ENCODE peak calls at places on chromosomes 6 and 20, in nine cellular contexts. One of them, this sample, is unnamed. For H3K27me3, the result is how much of the 10 kb centered on the place peaks cover.

GRCh38 chr20:4894981-4895381 is 106.3 kb downstream of the SLC23A2 start:
- DNase-seq in heart left ventricle: no peak
- DNase-seq in ascending aorta: no peak
- DNase-seq in HL-60: no peak
- DNase-seq in cardiac muscle cell: no peak
- DNase-seq in tibial artery: no peak
- DNase-seq in endothelial cell of umbilical vein: no peak
- DNase-seq in dorsolateral prefrontal cortex: peak
- DNase-seq in RWPE2: no peak
- DNase-seq in this sample: no peak

GRCh38 chr6:166275714-166276166 is 32.5 kb downstream of the PRR18 start:
- DNase-seq in RWPE2: no peak
- DNase-seq in ascending aorta: peak
- DNase-seq in endothelial cell of umbilical vein: peak
- DNase-seq in heart left ventricle: peak
- DNase-seq in HL-60: no peak
- DNase-seq in dorsolateral prefrontal cortex: peak
- DNase-seq in tibial artery: peak
- DNase-seq in cardiac muscle cell: peak
- DNase-seq in this sample: peak

GRCh38 chr6:37168809-37169457 is 1.0 kb upstream of the PIM1 start:
- DNase-seq in tibial artery: no peak
- DNase-seq in RWPE2: no peak
- DNase-seq in HL-60: no peak
- DNase-seq in endothelial cell of umbilical vein: no peak
- DNase-seq in ascending aorta: no peak
- DNase-seq in cardiac muscle cell: no peak
- DNase-seq in dorsolateral prefrontal cortex: peak
- DNase-seq in heart left ventricle: peak
- DNase-seq in this sample: no peak

GRCh38 chr6:46998436-46999017 is 43.6 kb downstream of the ADGRF1 start:
- DNase-seq in RWPE2: no peak
- DNase-seq in dorsolateral prefrontal cortex: no peak
- DNase-seq in ascending aorta: no peak
- DNase-seq in tibial artery: no peak
- DNase-seq in heart left ventricle: no peak
- DNase-seq in HL-60: no peak
- DNase-seq in endothelial cell of umbilical vein: no peak
- DNase-seq in cardiac muscle cell: no peak
- DNase-seq in this sample: no peak

GRCh38 chr20:61436674-61437279 is 184.7 kb downstream of the CDH4 start:
- DNase-seq in HL-60: no peak
- DNase-seq in cardiac muscle cell: peak
- DNase-seq in RWPE2: peak
- DNase-seq in dorsolateral prefrontal cortex: no peak
- DNase-seq in ascending aorta: no peak
- DNase-seq in endothelial cell of umbilical vein: no peak
- DNase-seq in tibial artery: peak
- DNase-seq in heart left ventricle: no peak
- DNase-seq in this sample: no peak

GRCh38 chr6:113645576-113645970 is 211.6 kb upstream of the MARCKS start:
- DNase-seq in endothelial cell of umbilical vein: no peak
- DNase-seq in dorsolateral prefrontal cortex: no peak
- DNase-seq in RWPE2: peak
- DNase-seq in tibial artery: no peak
- DNase-seq in HL-60: no peak
- DNase-seq in ascending aorta: no peak
- DNase-seq in heart left ventricle: no peak
- DNase-seq in cardiac muscle cell: peak
- DNase-seq in this sample: no peak

GRCh38 chr6:14545496-14545895 is 427.9 kb downstream of the CD83 start:
- DNase-seq in HL-60: no peak
- DNase-seq in endothelial cell of umbilical vein: no peak
- DNase-seq in heart left ventricle: no peak
- DNase-seq in dorsolateral prefrontal cortex: no peak
- DNase-seq in RWPE2: no peak
- DNase-seq in cardiac muscle cell: no peak
- DNase-seq in tibial artery: no peak
- DNase-seq in ascending aorta: no peak
- DNase-seq in this sample: no peak

GRCh38 chr6:165047952-165048351 is 261.5 kb downstream of the C6orf118 start:
- DNase-seq in dorsolateral prefrontal cortex: no peak
- DNase-seq in cardiac muscle cell: no peak
- DNase-seq in heart left ventricle: no peak
- DNase-seq in endothelial cell of umbilical vein: no peak
- DNase-seq in ascending aorta: no peak
- DNase-seq in RWPE2: no peak
- DNase-seq in HL-60: no peak
- DNase-seq in tibial artery: no peak
- DNase-seq in this sample: no peak

GRCh38 chr6:160417135-160417534 is 69.0 kb downstream of the SLC22A3 start:
- DNase-seq in HL-60: no peak
- DNase-seq in endothelial cell of umbilical vein: no peak
- DNase-seq in tibial artery: no peak
- DNase-seq in heart left ventricle: no peak
- DNase-seq in cardiac muscle cell: no peak
- DNase-seq in dorsolateral prefrontal cortex: no peak
- DNase-seq in ascending aorta: no peak
- DNase-seq in RWPE2: no peak
- DNase-seq in this sample: no peak

GRCh38 chr6:424741-425417 is 33.3 kb downstream of the IRF4 start:
- DNase-seq in endothelial cell of umbilical vein: no peak
- DNase-seq in dorsolateral prefrontal cortex: no peak
- DNase-seq in tibial artery: no peak
- DNase-seq in RWPE2: no peak
- DNase-seq in ascending aorta: no peak
- DNase-seq in HL-60: no peak
- DNase-seq in heart left ventricle: no peak
- DNase-seq in cardiac muscle cell: no peak
- DNase-seq in this sample: no peak

GRCh38 chr20:35311409-35311808 is 19.2 kb upstream of the FAM83C start:
- DNase-seq in endothelial cell of umbilical vein: no peak
- DNase-seq in heart left ventricle: no peak
- DNase-seq in HL-60: no peak
- DNase-seq in tibial artery: no peak
- DNase-seq in dorsolateral prefrontal cortex: no peak
- DNase-seq in cardiac muscle cell: no peak
- DNase-seq in RWPE2: peak
- DNase-seq in ascending aorta: no peak
- DNase-seq in this sample: no peak

DNA sequence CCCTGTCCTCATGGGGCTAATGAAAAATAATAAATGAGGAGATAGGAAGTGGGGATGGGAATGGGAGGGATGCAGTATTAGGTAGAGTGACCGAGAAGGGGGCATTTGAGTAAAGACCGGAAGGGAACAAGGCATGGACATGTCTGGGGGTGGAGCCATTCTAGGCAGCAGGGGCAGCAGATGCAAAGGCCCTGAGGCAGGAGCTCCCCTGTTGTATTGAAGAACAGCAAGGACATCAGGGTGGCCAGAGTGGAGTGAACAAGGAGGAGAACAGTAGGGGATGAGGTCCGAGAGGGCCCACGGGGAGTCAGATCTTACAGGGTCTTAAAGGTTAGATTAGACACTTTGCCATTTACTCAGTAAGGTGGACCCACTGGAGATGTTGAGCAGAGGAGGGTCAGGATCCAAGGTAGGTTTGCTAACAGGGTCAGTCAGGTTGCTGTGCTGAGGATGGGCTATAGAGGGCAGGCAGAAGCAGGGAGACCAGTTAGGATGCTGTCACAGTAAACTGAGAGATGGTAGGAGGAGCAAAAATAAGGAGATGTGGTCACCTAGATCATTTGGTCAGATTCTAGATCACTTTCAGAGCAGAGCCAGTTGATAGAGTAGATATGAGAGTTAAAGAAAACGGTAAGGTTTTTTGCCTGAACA is 18.7 kb downstream of the TAF8 start:
- DNase-seq in dorsolateral prefrontal cortex: no peak
- DNase-seq in RWPE2: no peak
- DNase-seq in ascending aorta: no peak
- DNase-seq in HL-60: no peak
- DNase-seq in tibial artery: no peak
- DNase-seq in endothelial cell of umbilical vein: no peak
- DNase-seq in heart left ventricle: no peak
- DNase-seq in cardiac muscle cell: no peak
- DNase-seq in this sample: no peak
- TF ChIP-seq CTCF in dorsolateral prefrontal cortex: no peak
- TF ChIP-seq CTCF in RWPE2: no peak
- TF ChIP-seq CTCF in ascending aorta: no peak
- TF ChIP-seq CTCF in HL-60: no peak
- TF ChIP-seq CTCF in tibial artery: no peak
- TF ChIP-seq CTCF in endothelial cell of umbilical vein: no peak
- TF ChIP-seq CTCF in heart left ventricle: no peak
- TF ChIP-seq CTCF in cardiac muscle cell: no peak
- TF ChIP-seq CTCF in this sample: no peak

GRCh38 chr20:33071198-33071597 is 8.2 kb upstream of the BPIFB4 start:
- DNase-seq in endothelial cell of umbilical vein: no peak
- DNase-seq in HL-60: no peak
- DNase-seq in ascending aorta: no peak
- DNase-seq in tibial artery: no peak
- DNase-seq in heart left ventricle: no peak
- DNase-seq in cardiac muscle cell: no peak
- DNase-seq in dorsolateral prefrontal cortex: no peak
- DNase-seq in RWPE2: no peak
- DNase-seq in this sample: no peak
- H3K27me3 ChIP-seq in endothelial cell of umbilical vein: under half
- H3K27me3 ChIP-seq in HL-60: under half
- H3K27me3 ChIP-seq in ascending aorta: under half
- H3K27me3 ChIP-seq in tibial artery: under half
- H3K27me3 ChIP-seq in heart left ventricle: under half
- H3K27me3 ChIP-seq in cardiac muscle cell: under half
- H3K27me3 ChIP-seq in dorsolateral prefrontal cortex: under half
- H3K27me3 ChIP-seq in RWPE2: under half
- H3K27me3 ChIP-seq in this sample: under half

GRCh38 chr20:37901667-37902503 is 1.0 kb upstream of the VSTM2L start:
- DNase-seq in RWPE2: no peak
- DNase-seq in heart left ventricle: no peak
- DNase-seq in ascending aorta: no peak
- DNase-seq in dorsolateral prefrontal cortex: peak
- DNase-seq in HL-60: peak
- DNase-seq in cardiac muscle cell: peak
- DNase-seq in endothelial cell of umbilical vein: peak
- DNase-seq in tibial artery: no peak
- DNase-seq in this sample: no peak
- TF ChIP-seq CTCF in RWPE2: peak
- TF ChIP-seq CTCF in heart left ventricle: peak
- TF ChIP-seq CTCF in ascending aorta: no peak
- TF ChIP-seq CTCF in dorsolateral prefrontal cortex: peak
- TF ChIP-seq CTCF in HL-60: no peak
- TF ChIP-seq CTCF in cardiac muscle cell: peak
- TF ChIP-seq CTCF in endothelial cell of umbilical vein: peak
- TF ChIP-seq CTCF in tibial artery: peak
- TF ChIP-seq CTCF in this sample: no peak

DNA sequence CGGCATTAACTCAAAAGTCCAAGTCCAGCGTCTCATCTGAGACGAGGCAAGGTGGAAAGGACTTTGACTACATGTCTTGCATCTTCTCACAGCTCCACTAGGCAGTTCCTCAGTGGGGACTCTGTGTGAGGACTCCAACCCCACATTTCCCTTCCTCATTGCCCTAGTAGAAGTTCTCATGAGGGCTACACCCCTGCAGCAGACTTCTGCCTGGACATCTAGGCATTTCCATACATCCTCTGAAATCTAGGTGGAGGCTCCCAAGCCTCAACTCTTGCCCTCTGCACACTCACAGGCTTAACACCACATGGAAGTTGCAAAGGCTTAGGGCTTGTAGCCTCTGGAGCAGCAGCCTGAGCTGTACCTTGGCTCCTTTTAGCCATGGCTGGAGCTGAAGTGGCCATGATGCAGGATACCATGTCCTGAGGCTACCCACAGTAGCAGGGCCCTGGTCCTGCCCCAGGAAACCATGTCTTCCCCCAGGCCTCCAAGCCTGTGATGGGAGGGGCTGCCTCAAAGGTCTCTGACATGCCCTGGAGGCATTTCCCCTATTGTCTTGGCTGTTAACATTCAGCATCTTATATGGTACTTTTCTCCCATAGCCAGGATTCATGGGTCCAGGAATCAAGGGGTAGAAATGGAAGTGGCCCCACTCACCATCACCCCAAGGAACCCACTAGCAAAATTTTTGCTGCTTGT is 194.6 kb upstream of the KCNG1 start:
- DNase-seq in heart left ventricle: no peak
- DNase-seq in RWPE2: no peak
- DNase-seq in tibial artery: no peak
- DNase-seq in ascending aorta: no peak
- DNase-seq in endothelial cell of umbilical vein: no peak
- DNase-seq in dorsolateral prefrontal cortex: no peak
- DNase-seq in HL-60: no peak
- DNase-seq in cardiac muscle cell: no peak
- DNase-seq in this sample: no peak
- H3K27me3 ChIP-seq in heart left ventricle: under half
- H3K27me3 ChIP-seq in RWPE2: under half
- H3K27me3 ChIP-seq in tibial artery: under half
- H3K27me3 ChIP-seq in ascending aorta: under half
- H3K27me3 ChIP-seq in endothelial cell of umbilical vein: under half
- H3K27me3 ChIP-seq in dorsolateral prefrontal cortex: under half
- H3K27me3 ChIP-seq in HL-60: under half
- H3K27me3 ChIP-seq in cardiac muscle cell: under half
- H3K27me3 ChIP-seq in this sample: under half

GRCh38 chr6:13397359-13398080 is 69.2 kb upstream of the TBC1D7 start:
- DNase-seq in dorsolateral prefrontal cortex: peak
- DNase-seq in HL-60: no peak
- DNase-seq in RWPE2: no peak
- DNase-seq in tibial artery: no peak
- DNase-seq in ascending aorta: no peak
- DNase-seq in endothelial cell of umbilical vein: no peak
- DNase-seq in cardiac muscle cell: no peak
- DNase-seq in heart left ventricle: no peak
- DNase-seq in this sample: no peak
- TF ChIP-seq CTCF in dorsolateral prefrontal cortex: no peak
- TF ChIP-seq CTCF in HL-60: no peak
- TF ChIP-seq CTCF in RWPE2: peak
- TF ChIP-seq CTCF in tibial artery: no peak
- TF ChIP-seq CTCF in ascending aorta: no peak
- TF ChIP-seq CTCF in endothelial cell of umbilical vein: no peak
- TF ChIP-seq CTCF in cardiac muscle cell: no peak
- TF ChIP-seq CTCF in heart left ventricle: no peak
- TF ChIP-seq CTCF in this sample: no peak

DNA sequence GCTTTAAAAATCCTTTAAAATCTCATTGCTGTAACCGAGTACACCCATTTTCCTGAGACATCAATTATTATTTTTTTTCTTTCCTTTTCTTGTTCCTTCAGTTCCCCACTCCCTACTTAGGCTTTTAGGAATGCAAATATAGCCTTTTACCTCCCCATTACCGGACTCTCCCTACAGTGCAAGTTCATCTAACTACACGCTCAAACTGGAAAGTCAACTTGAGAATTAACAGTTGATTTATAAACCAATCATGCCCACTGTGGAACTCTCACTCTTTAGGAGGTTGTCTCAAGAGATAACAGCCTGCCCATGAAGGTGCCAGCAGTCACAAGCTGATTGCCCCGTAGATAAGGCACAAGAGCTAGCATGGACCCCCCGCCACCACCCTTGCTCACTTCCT is 35.1 kb downstream of the UBD start:
- DNase-seq in endothelial cell of umbilical vein: no peak
- DNase-seq in cardiac muscle cell: no peak
- DNase-seq in HL-60: no peak
- DNase-seq in ascending aorta: no peak
- DNase-seq in tibial artery: no peak
- DNase-seq in dorsolateral prefrontal cortex: no peak
- DNase-seq in heart left ventricle: no peak
- DNase-seq in RWPE2: no peak
- DNase-seq in this sample: peak
- H3K27me3 ChIP-seq in endothelial cell of umbilical vein: under half
- H3K27me3 ChIP-seq in cardiac muscle cell: under half
- H3K27me3 ChIP-seq in HL-60: under half
- H3K27me3 ChIP-seq in ascending aorta: under half
- H3K27me3 ChIP-seq in tibial artery: under half
- H3K27me3 ChIP-seq in dorsolateral prefrontal cortex: under half
- H3K27me3 ChIP-seq in heart left ventricle: under half
- H3K27me3 ChIP-seq in RWPE2: under half
- H3K27me3 ChIP-seq in this sample: under half

GRCh38 chr6:79033279-79033678 is 44.8 kb downstream of the PHIP start:
- DNase-seq in dorsolateral prefrontal cortex: no peak
- DNase-seq in heart left ventricle: no peak
- DNase-seq in tibial artery: no peak
- DNase-seq in HL-60: no peak
- DNase-seq in cardiac muscle cell: no peak
- DNase-seq in RWPE2: no peak
- DNase-seq in endothelial cell of umbilical vein: no peak
- DNase-seq in ascending aorta: no peak
- DNase-seq in this sample: no peak
- TF ChIP-seq CTCF in dorsolateral prefrontal cortex: no peak
- TF ChIP-seq CTCF in heart left ventricle: no peak
- TF ChIP-seq CTCF in tibial artery: no peak
- TF ChIP-seq CTCF in HL-60: no peak
- TF ChIP-seq CTCF in cardiac muscle cell: no peak
- TF ChIP-seq CTCF in RWPE2: no peak
- TF ChIP-seq CTCF in endothelial cell of umbilical vein: no peak
- TF ChIP-seq CTCF in ascending aorta: no peak
- TF ChIP-seq CTCF in this sample: no peak

This sample was measured in CD8-positive, alpha-beta T cell.